ENCODE peak calls at places on chromosome 15, in five cellular contexts. One of them, this sample, is unnamed.

GRCh38 chr15:93029613-93030429 is 59.2 kb downstream of the RGMA start:
- DNase-seq in AG10803: no peak
- DNase-seq in PC-3: peak; percentile 9
- DNase-seq in lower lobe of right lung: no peak
- DNase-seq in HFF-Myc: no peak
- DNase-seq in this sample: peak; percentile 19

GRCh38 chr15:71066983-71067382 is 48.3 kb upstream of the THSD4 start:
- DNase-seq in PC-3: no peak
- DNase-seq in AG10803: peak; percentile 81
- DNase-seq in lower lobe of right lung: no peak
- DNase-seq in HFF-Myc: no peak
- DNase-seq in this sample: no peak

GRCh38 chr15:66456211-66456610 is 41.4 kb downstream of the SNAPC5 start:
- DNase-seq in AG10803: no peak
- DNase-seq in lower lobe of right lung: no peak
- DNase-seq in PC-3: peak; percentile 81
- DNase-seq in HFF-Myc: no peak
- DNase-seq in this sample: no peak

GRCh38 chr15:66508293-66508883 is 3.3 kb downstream of the ZWILCH start:
- DNase-seq in lower lobe of right lung: no peak
- DNase-seq in PC-3: no peak
- DNase-seq in AG10803: no peak
- DNase-seq in HFF-Myc: no peak
- DNase-seq in this sample: no peak

GRCh38 chr15:70486012-70486411 is 277.3 kb downstream of the UACA start:
- DNase-seq in AG10803: no peak
- DNase-seq in PC-3: no peak
- DNase-seq in HFF-Myc: no peak
- DNase-seq in lower lobe of right lung: no peak
- DNase-seq in this sample: no peak

GRCh38 chr15:66078196-66078928 is 175.2 kb downstream of the MEGF11 start:
- DNase-seq in AG10803: no peak
- DNase-seq in PC-3: no peak
- DNase-seq in HFF-Myc: no peak
- DNase-seq in lower lobe of right lung: no peak
- DNase-seq in this sample: no peak

GRCh38 chr15:52234596-52235541 is 43.7 kb upstream of the GNB5 start:
- DNase-seq in AG10803: no peak
- DNase-seq in HFF-Myc: no peak
- DNase-seq in PC-3: no peak
- DNase-seq in lower lobe of right lung: no peak
- DNase-seq in this sample: no peak

GRCh38 chr15:48553559-48553958 is 92.0 kb downstream of the FBN1 start:
- DNase-seq in PC-3: no peak
- DNase-seq in lower lobe of right lung: no peak
- DNase-seq in HFF-Myc: no peak
- DNase-seq in AG10803: peak; percentile 60
- DNase-seq in this sample: peak; percentile 38

GRCh38 chr15:25783607-25784131 is 79.5 kb downstream of the ATP10A start:
- DNase-seq in lower lobe of right lung: no peak
- DNase-seq in PC-3: peak; percentile 28
- DNase-seq in AG10803: peak; percentile 70
- DNase-seq in HFF-Myc: peak; percentile 65
- DNase-seq in this sample: peak; percentile 15

GRCh38 chr15:84950570-84951111 is 31.0 kb upstream of the PDE8A start:
- DNase-seq in lower lobe of right lung: no peak
- DNase-seq in AG10803: no peak
- DNase-seq in HFF-Myc: no peak
- DNase-seq in PC-3: no peak
- DNase-seq in this sample: no peak

GRCh38 chr15:89299896-89300295 is 34.7 kb downstream of the POLG start:
- DNase-seq in HFF-Myc: peak; percentile 7
- DNase-seq in PC-3: peak; percentile 23
- DNase-seq in AG10803: peak; percentile 47
- DNase-seq in lower lobe of right lung: no peak
- DNase-seq in this sample: peak; percentile 43

GRCh38 chr15:70752142-70752754 is 11.1 kb downstream of the UACA start:
- DNase-seq in AG10803: peak; percentile 24
- DNase-seq in HFF-Myc: no peak
- DNase-seq in lower lobe of right lung: no peak
- DNase-seq in PC-3: no peak
- DNase-seq in this sample: peak; percentile 76

GRCh38 chr15:98889930-98890695 is 117.5 kb downstream of the PGPEP1L start:
- DNase-seq in PC-3: peak; percentile 59
- DNase-seq in AG10803: peak; percentile 95
- DNase-seq in HFF-Myc: peak; percentile 73
- DNase-seq in lower lobe of right lung: no peak
- DNase-seq in this sample: peak; percentile 96

GRCh38 chr15:79479616-79480015 is 47.5 kb downstream of the MINAR1 start:
- DNase-seq in HFF-Myc: no peak
- DNase-seq in PC-3: no peak
- DNase-seq in AG10803: no peak
- DNase-seq in lower lobe of right lung: no peak
- DNase-seq in this sample: no peak

GRCh38 chr15:101115318-101115886 is 136.4 kb downstream of the CHSY1 start:
- DNase-seq in lower lobe of right lung: no peak
- DNase-seq in AG10803: no peak
- DNase-seq in PC-3: no peak
- DNase-seq in HFF-Myc: no peak
- DNase-seq in this sample: no peak

GRCh38 chr15:36294359-36294758 is 285.1 kb upstream of the CDIN1 start:
- DNase-seq in AG10803: no peak
- DNase-seq in PC-3: no peak
- DNase-seq in lower lobe of right lung: no peak
- DNase-seq in HFF-Myc: no peak
- DNase-seq in this sample: peak; percentile 70
- TF ChIP-seq CTCF in AG10803: no peak
- TF ChIP-seq CTCF in PC-3: no peak
- TF ChIP-seq CTCF in lower lobe of right lung: no peak
- TF ChIP-seq CTCF in HFF-Myc: no peak
- TF ChIP-seq CTCF in this sample: no peak

GRCh38 chr15:28913171-28913765 is 27.5 kb downstream of the APBA2 start:
- DNase-seq in HFF-Myc: no peak
- DNase-seq in lower lobe of right lung: peak; percentile 34
- DNase-seq in PC-3: no peak
- DNase-seq in AG10803: no peak
- DNase-seq in this sample: no peak
- TF ChIP-seq CTCF in HFF-Myc: peak; percentile 20
- TF ChIP-seq CTCF in lower lobe of right lung: no peak
- TF ChIP-seq CTCF in PC-3: no peak
- TF ChIP-seq CTCF in AG10803: no peak
- TF ChIP-seq CTCF in this sample: peak; percentile 21

DNA sequence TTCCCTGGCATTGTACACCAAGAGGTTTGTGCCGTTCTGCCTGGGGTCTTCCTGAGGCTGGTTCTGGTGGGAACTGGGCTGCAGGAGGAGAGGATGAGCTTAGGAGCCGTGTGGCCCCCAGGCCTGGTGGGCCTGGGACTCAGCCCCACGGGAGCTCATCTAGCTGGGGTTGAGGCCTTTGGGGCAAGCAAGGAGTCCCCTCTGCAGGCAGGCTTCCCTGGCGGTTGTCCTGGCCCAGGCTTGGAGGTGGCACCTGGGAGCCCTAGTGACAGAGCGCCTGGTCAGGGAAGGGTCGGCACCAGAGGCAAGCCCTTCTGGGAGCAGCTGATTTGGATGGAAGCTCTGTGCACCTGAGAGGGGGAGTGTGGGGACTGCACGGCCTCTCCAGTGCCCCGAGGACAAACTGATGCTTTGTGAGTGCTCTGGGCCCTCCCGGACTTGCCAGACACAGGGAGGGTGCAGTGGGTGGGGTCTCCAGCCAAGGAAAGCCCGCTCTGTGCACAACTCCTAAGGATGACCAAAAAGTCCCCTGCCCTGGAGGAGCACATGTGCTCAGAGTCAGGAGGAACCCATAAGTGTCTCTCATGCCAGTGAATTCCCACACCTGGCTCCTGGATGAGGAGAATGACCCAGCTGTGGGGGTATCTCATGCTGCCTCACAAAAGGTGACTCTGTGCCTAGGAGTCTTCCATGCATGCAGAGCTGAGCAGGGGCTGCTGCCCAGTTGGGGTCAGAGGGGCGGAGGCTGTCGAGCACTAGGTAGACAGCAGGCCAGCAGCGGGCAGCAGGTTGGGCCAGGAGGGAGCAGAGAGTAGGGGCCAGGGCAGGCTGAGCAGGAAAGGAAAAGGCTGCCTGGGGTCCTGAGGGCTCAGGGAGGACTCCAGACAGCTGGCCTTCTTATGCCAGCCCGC is 2.7 kb downstream of the PAK6 start:
- DNase-seq in lower lobe of right lung: no peak
- DNase-seq in PC-3: no peak
- DNase-seq in AG10803: no peak
- DNase-seq in HFF-Myc: no peak
- DNase-seq in this sample: no peak
- TF ChIP-seq CTCF in lower lobe of right lung: no peak
- TF ChIP-seq CTCF in PC-3: no peak
- TF ChIP-seq CTCF in AG10803: no peak
- TF ChIP-seq CTCF in HFF-Myc: no peak
- TF ChIP-seq CTCF in this sample: no peak

GRCh38 chr15:68581725-68582124 is 2.9 kb downstream of the CORO2B start:
- DNase-seq in PC-3: no peak
- DNase-seq in HFF-Myc: no peak
- DNase-seq in lower lobe of right lung: no peak
- DNase-seq in AG10803: no peak
- DNase-seq in this sample: no peak

GRCh38 chr15:68580026-68580882 is 1.5 kb downstream of the CORO2B start:
- DNase-seq in AG10803: no peak
- DNase-seq in HFF-Myc: no peak
- DNase-seq in lower lobe of right lung: no peak
- DNase-seq in PC-3: no peak
- DNase-seq in this sample: no peak

GRCh38 chr15:68578175-68578959 is 426 bp upstream of the CORO2B start:
- DNase-seq in lower lobe of right lung: peak; percentile 72
- DNase-seq in AG10803: peak; percentile 71
- DNase-seq in PC-3: peak; percentile 32
- DNase-seq in HFF-Myc: no peak
- DNase-seq in this sample: peak; percentile 73

GRCh38 chr15:68580883-68581155 is 2.0 kb downstream of the CORO2B start:
- DNase-seq in HFF-Myc: no peak
- DNase-seq in AG10803: no peak
- DNase-seq in PC-3: no peak
- DNase-seq in lower lobe of right lung: no peak
- DNase-seq in this sample: no peak

GRCh38 chr15:68578960-68579935 is at the start of gene CORO2B:
- DNase-seq in AG10803: peak; percentile 32
- DNase-seq in HFF-Myc: no peak
- DNase-seq in PC-3: peak; percentile 29
- DNase-seq in lower lobe of right lung: no peak
- DNase-seq in this sample: peak; percentile 63
- TF ChIP-seq CTCF in AG10803: no peak
- TF ChIP-seq CTCF in HFF-Myc: no peak
- TF ChIP-seq CTCF in PC-3: no peak
- TF ChIP-seq CTCF in lower lobe of right lung: no peak
- TF ChIP-seq CTCF in this sample: no peak